ENCODE peak calls at places on chromosomes 16 and 17, in four cellular contexts. M, X, A and U are unnamed samples.

GRCh38 chr17:62911106-62911505 is 54.9 kb upstream of the TANC2 start:
- DNase-seq in M (no peak), X (no peak), A (no peak), U (no peak)

GRCh38 chr17:72185571-72185970 is 64.8 kb downstream of the SOX9 start:
- DNase-seq in M (no peak), X (no peak), A (peak; percentile 45), U (no peak)

GRCh38 chr17:42135664-42136653 is 13.4 kb downstream of the HSPB9 start:
- DNase-seq in M (no peak), X (peak; percentile 57), A (peak; percentile 79), U (no peak)

GRCh38 chr17:7842950-7843535 is 9.0 kb downstream of the KDM6B start:
- DNase-seq in M (no peak), X (peak; percentile 87), A (peak; percentile 87), U (no peak)

GRCh38 chr16:3520861-3521260 is 20.1 kb downstream of the CLUAP1 start:
- DNase-seq in M (no peak), X (no peak), A (no peak), U (no peak)

GRCh38 chr17:57924677-57925076 is 30.5 kb downstream of the CUEDC1 start:
- DNase-seq in M (no peak), X (no peak), A (peak; percentile 58), U (no peak)

GRCh38 chr16:72050769-72051464 is 3.4 kb upstream of the HP start:
- DNase-seq in M (no peak), X (peak; percentile 11), A (no peak), U (no peak)

GRCh38 chr16:51773491-51773890 is 622.4 kb upstream of the SALL1 start:
- DNase-seq in M (no peak), X (no peak), A (no peak), U (no peak)

GRCh38 chr16:19573997-19574396 is 18.5 kb downstream of the VPS35L start:
- DNase-seq in M (no peak), X (no peak), A (no peak), U (no peak)

GRCh38 chr17:69466905-69467630 is 52.6 kb downstream of the MAP2K6 start:
- DNase-seq in M (no peak), X (no peak), A (no peak), U (no peak)

GRCh38 chr17:10198509-10199249 is at the start of gene GAS7:
- DNase-seq in M (peak; percentile 72), X (no peak), A (peak; percentile 74), U (peak; percentile 87)

GRCh38 chr17:46071796-46072195 is 72.7 kb downstream of the STH start:
- DNase-seq in M (no peak), X (no peak), A (no peak), U (no peak)

GRCh38 chr16:86252596-86252995 is 257.7 kb upstream of the FOXF1 start:
- DNase-seq in M (no peak), X (peak; percentile 15), A (no peak), U (no peak)
- TF ChIP-seq CTCF in M (no peak), X (peak; percentile 77), A (peak; percentile 7), U (peak; percentile 11)

DNA sequence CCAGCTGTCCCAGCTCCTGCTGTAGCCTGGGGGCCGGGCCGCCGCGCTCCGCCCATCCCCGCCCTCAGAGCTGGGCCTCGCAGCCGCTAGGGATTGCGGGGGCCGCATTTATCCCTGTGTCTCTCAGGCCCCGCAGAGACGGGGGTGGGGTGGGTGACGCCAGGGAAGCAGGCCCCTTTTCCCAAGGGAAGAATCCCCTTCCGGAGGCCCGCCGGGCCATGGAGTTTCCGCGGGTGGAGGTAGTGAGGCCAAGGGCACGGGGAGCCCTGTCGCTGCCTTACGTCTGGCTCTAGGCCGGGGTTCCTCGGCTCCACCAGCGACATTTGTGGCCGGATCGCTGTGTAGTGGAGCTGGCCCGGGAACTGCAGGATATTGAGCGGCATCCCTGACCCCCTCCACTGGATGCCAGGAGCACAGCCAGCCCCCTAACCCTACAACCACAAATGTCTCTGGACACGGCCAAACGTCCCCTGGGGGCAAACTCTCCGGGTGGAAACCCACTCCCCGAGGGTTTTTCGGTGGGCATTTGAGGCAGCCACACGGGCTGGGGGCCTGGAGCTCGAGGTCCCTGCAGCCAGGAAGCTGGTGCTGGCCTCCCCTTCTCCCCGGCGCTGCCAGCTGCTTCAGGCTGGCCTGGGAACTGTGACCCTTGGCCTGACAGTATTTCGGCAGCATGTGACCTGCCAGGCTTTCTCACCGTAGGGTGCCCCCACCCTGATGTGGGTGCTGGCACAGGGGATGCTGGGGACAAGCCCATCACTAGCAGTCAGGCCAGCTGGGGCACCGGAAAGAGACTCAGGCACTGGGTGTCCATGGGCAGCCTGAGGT is 12.0 kb upstream of the CD300A start:
- DNase-seq in M (peak; percentile 85), X (no peak), A (peak; percentile 94), U (peak; percentile 95)
- TF ChIP-seq CTCF in M (peak; percentile 15), X (no peak), A (peak; percentile 25), U (no peak)

GRCh38 chr16:5502467-5502869 is 404.9 kb upstream of the EEF2KMT start:
- DNase-seq in M (no peak), X (peak; percentile 2), A (no peak), U (no peak)
- TF ChIP-seq CTCF in M (peak; percentile 22), X (peak; percentile 54), A (peak; percentile 20), U (no peak)

DNA sequence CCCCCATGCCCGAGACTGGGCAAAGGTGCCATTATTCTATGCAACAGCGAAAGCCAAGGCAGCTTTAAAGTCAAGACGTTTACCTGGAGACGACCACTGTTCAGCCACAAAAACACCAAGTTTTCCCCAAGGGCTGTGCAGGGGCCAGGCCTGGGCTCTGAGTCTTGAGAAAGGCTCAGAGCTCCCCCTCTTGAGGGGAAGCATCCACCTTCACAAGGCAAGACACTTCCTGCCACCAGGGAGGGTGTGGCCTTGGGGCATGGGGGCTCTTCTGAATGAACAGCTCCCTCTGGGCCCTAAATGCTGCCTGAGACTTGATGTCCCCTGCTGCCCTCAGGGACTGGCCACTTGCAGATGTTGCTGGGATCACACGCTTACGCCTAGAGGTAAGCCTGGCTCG is 26.5 kb downstream of the PDIA2 start:
- DNase-seq in M (no peak), X (no peak), A (no peak), U (no peak)
- TF ChIP-seq CTCF in M (no peak), X (no peak), A (no peak), U (no peak)

DNA sequence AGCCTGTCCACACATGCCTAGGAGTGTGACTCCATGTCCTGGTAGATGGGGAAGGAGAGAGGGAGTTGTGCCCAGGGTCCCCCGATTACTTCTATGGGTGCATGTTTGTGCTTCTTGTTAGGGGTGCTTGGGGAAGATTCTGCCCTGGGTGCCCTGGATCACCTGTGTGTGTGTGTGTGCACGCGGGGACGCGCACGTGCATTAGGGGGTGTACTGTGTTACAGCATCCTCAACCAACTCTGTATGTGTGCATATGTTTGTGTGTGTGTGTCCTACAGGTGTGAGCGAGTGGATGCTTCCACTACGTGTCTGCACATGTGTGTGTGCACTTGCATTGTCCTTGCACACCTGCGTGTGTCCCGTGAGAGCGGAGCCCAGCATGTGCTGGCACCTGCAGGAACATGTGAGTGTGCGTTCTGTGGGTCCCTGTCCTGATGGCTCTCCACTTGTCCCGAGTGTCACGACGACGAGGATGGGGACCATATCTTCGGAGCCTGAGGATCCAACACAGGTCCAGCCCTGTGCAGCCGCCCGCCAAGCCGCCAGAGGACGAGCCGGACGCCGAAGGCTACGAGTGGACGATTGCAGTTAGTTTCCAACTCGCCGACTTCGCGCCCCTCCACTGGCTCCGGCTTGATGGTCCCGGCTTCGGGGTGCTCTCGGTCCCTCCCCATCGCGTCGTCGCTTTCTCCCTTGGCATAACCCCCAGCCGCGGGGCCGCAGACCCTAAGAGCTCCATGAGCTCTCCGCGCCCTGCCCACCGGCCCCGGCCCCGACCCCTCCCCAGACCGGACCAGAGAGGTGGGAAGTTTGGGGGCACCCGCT is 6.0 kb upstream of the TBC1D3B start:
- DNase-seq in M (no peak), X (no peak), A (no peak), U (peak; percentile 92)
- TF ChIP-seq CTCF in M (no peak), X (no peak), A (no peak), U (no peak)

GRCh38 chr17:15398291-15398690 is 56.9 kb upstream of the TEKT3 start:
- DNase-seq in M (no peak), X (peak; percentile 60), A (no peak), U (no peak)

GRCh38 chr17:15399443-15399842 is 58.0 kb upstream of the TEKT3 start:
- DNase-seq in M (no peak), X (no peak), A (no peak), U (no peak)

GRCh38 chr17:15395091-15395490 is 53.7 kb upstream of the TEKT3 start:
- DNase-seq in M (no peak), X (no peak), A (no peak), U (no peak)

GRCh38 chr17:15397605-15398004 is 56.2 kb upstream of the TEKT3 start:
- DNase-seq in M (no peak), X (no peak), A (no peak), U (no peak)

DNA sequence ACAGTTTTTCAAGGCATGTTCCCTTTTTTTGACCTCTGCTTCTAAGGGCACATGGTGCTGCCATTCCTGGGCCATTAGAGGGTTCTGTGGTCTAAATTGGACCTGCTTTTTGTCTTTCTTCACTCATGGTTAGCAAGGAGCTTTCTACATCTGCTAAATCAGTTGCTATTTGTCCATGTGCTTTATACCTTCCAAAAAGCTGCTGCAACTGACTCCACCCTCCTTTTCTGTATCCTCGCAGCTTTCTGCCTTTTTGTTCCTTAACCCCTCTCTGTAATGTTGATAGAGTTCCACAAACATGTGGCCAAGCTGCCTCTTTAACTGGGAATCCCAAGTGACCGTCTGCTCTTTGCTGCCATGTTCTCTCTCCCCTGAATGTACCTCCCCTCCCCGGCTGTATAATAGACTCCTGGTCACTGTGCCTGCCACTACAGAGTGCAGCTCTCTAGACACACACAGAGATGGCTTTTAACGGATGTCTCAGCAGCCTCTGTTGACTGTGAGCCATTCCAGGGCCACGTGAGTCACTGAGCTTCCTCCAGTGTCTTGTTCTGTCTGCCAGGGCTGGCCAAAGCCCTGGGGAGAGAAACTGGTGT is 57.4 kb upstream of the TEKT3 start:
- DNase-seq in M (no peak), X (peak; percentile 78), A (no peak), U (no peak)
- TF ChIP-seq CTCF in M (no peak), X (no peak), A (no peak), U (no peak)